ENCODE peak calls at places on chromosomes 4 and X, in four cellular contexts. One of them, this sample, is unnamed.

GRCh38 chr4:112381996-112382692 is 85.0 kb downstream of the ALPK1 start:
- DNase-seq in A549: no peak
- DNase-seq in CD4-positive, CD25-positive, alpha-beta regulatory T cell: no peak
- DNase-seq in esophagus squamous epithelium: no peak
- DNase-seq in this sample: no peak

GRCh38 chrX:43958529-43958928 is 14.7 kb downstream of the NDP start:
- DNase-seq in A549: peak; percentile 85
- DNase-seq in CD4-positive, CD25-positive, alpha-beta regulatory T cell: peak; percentile 68
- DNase-seq in esophagus squamous epithelium: no peak
- DNase-seq in this sample: no peak

GRCh38 chr4:187276786-187277408 is 553.2 kb upstream of the FAT1 start:
- DNase-seq in A549: no peak
- DNase-seq in CD4-positive, CD25-positive, alpha-beta regulatory T cell: no peak
- DNase-seq in esophagus squamous epithelium: no peak
- DNase-seq in this sample: no peak

GRCh38 chrX:47145408-47146120 is 543 bp downstream of the RBM10 start:
- DNase-seq in A549: no peak
- DNase-seq in CD4-positive, CD25-positive, alpha-beta regulatory T cell: no peak
- DNase-seq in esophagus squamous epithelium: no peak
- DNase-seq in this sample: no peak

GRCh38 chr4:118313098-118313497 is 39.7 kb downstream of the PRSS12 start:
- DNase-seq in A549: no peak
- DNase-seq in CD4-positive, CD25-positive, alpha-beta regulatory T cell: no peak
- DNase-seq in esophagus squamous epithelium: no peak
- DNase-seq in this sample: no peak

GRCh38 chr4:124997907-124998306 is 285.4 kb upstream of the ANKRD50 start:
- DNase-seq in A549: no peak
- DNase-seq in CD4-positive, CD25-positive, alpha-beta regulatory T cell: no peak
- DNase-seq in esophagus squamous epithelium: no peak
- DNase-seq in this sample: no peak

GRCh38 chr4:11605597-11605996 is 176.9 kb upstream of the HS3ST1 start:
- DNase-seq in A549: no peak
- DNase-seq in CD4-positive, CD25-positive, alpha-beta regulatory T cell: peak; percentile 0
- DNase-seq in esophagus squamous epithelium: no peak
- DNase-seq in this sample: no peak

GRCh38 chrX:413322-414201 is 26.9 kb upstream of the PPP2R3B start:
- DNase-seq in A549: no peak
- DNase-seq in CD4-positive, CD25-positive, alpha-beta regulatory T cell: no peak
- DNase-seq in esophagus squamous epithelium: no peak
- DNase-seq in this sample: no peak

GRCh38 chr4:135838889-135839288 is 1637.3 kb upstream of the PABPC4L start:
- DNase-seq in A549: peak; percentile 77
- DNase-seq in CD4-positive, CD25-positive, alpha-beta regulatory T cell: no peak
- DNase-seq in esophagus squamous epithelium: no peak
- DNase-seq in this sample: no peak

GRCh38 chr4:176425035-176425434 is 105.3 kb downstream of the SPCS3 start:
- DNase-seq in A549: no peak
- DNase-seq in CD4-positive, CD25-positive, alpha-beta regulatory T cell: no peak
- DNase-seq in esophagus squamous epithelium: no peak
- DNase-seq in this sample: no peak

GRCh38 chrX:146006637-146007036 is 189.0 kb downstream of the SLITRK2 start:
- DNase-seq in A549: no peak
- DNase-seq in CD4-positive, CD25-positive, alpha-beta regulatory T cell: no peak
- DNase-seq in esophagus squamous epithelium: no peak
- DNase-seq in this sample: no peak

GRCh38 chr4:112287258-112287873 is 1.7 kb upstream of the TIFA start:
- DNase-seq in A549: no peak
- DNase-seq in CD4-positive, CD25-positive, alpha-beta regulatory T cell: peak; percentile 75
- DNase-seq in esophagus squamous epithelium: no peak
- DNase-seq in this sample: no peak

GRCh38 chr4:139734201-139734874 is 68.7 kb downstream of the MGST2 start:
- DNase-seq in A549: no peak
- DNase-seq in CD4-positive, CD25-positive, alpha-beta regulatory T cell: no peak
- DNase-seq in esophagus squamous epithelium: no peak
- DNase-seq in this sample: no peak

GRCh38 chr4:139736661-139737060 is 71.0 kb downstream of the MGST2 start:
- DNase-seq in A549: no peak
- DNase-seq in CD4-positive, CD25-positive, alpha-beta regulatory T cell: no peak
- DNase-seq in esophagus squamous epithelium: no peak
- DNase-seq in this sample: no peak

GRCh38 chr4:139736257-139736626 is 70.6 kb downstream of the MGST2 start:
- DNase-seq in A549: no peak
- DNase-seq in CD4-positive, CD25-positive, alpha-beta regulatory T cell: no peak
- DNase-seq in esophagus squamous epithelium: no peak
- DNase-seq in this sample: no peak

GRCh38 chr4:139735381-139736256 is 70.0 kb downstream of the MGST2 start:
- DNase-seq in A549: no peak
- DNase-seq in CD4-positive, CD25-positive, alpha-beta regulatory T cell: no peak
- DNase-seq in esophagus squamous epithelium: no peak
- DNase-seq in this sample: no peak

DNA sequence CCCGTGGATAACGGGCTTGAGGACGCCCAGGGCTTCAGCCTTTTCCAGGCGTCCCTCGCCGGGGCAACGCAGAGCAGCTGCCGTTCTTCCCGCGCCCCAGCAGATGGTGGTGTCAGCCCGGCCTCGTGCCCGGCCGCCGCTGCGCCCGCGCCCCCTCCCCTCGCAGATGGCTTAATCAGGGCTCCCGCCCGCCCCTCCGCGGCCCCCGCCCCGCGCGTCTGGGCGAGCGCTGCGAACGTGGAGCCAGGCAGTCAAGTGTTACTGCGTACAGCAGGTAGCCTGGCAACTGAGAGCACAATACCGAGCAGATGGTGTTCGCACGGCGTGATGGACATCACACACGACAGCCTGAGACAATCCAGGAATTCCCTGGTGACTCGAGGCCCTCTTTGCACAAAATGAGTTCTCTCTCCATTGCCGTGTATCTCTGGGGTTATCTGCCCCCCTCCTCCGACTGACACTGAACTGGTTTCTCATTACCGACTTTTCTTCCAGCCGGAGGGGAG is 69.3 kb downstream of the MGST2 start:
- DNase-seq in A549: no peak
- DNase-seq in CD4-positive, CD25-positive, alpha-beta regulatory T cell: peak; percentile 36
- DNase-seq in esophagus squamous epithelium: no peak
- DNase-seq in this sample: peak; percentile 8
- H3K27ac ChIP-seq in A549: no peak overlapping the region
- H3K27ac ChIP-seq in CD4-positive, CD25-positive, alpha-beta regulatory T cell: no peak overlapping the region
- H3K27ac ChIP-seq in esophagus squamous epithelium: peak overlapping the region; percentile 53
- H3K27ac ChIP-seq in this sample: no peak overlapping the region

GRCh38 chr4:33592701-33593100 is 2651.6 kb downstream of the ARAP2 start:
- DNase-seq in A549: no peak
- DNase-seq in CD4-positive, CD25-positive, alpha-beta regulatory T cell: no peak
- DNase-seq in esophagus squamous epithelium: no peak
- DNase-seq in this sample: no peak
- H3K9me3 ChIP-seq in A549: no peaks in the 10 kb centered on the region
- H3K9me3 ChIP-seq in CD4-positive, CD25-positive, alpha-beta regulatory T cell: peaks cover 29% of the 10 kb centered on the region
- H3K9me3 ChIP-seq in esophagus squamous epithelium: no peaks in the 10 kb centered on the region
- H3K9me3 ChIP-seq in this sample: no peaks in the 10 kb centered on the region

DNA sequence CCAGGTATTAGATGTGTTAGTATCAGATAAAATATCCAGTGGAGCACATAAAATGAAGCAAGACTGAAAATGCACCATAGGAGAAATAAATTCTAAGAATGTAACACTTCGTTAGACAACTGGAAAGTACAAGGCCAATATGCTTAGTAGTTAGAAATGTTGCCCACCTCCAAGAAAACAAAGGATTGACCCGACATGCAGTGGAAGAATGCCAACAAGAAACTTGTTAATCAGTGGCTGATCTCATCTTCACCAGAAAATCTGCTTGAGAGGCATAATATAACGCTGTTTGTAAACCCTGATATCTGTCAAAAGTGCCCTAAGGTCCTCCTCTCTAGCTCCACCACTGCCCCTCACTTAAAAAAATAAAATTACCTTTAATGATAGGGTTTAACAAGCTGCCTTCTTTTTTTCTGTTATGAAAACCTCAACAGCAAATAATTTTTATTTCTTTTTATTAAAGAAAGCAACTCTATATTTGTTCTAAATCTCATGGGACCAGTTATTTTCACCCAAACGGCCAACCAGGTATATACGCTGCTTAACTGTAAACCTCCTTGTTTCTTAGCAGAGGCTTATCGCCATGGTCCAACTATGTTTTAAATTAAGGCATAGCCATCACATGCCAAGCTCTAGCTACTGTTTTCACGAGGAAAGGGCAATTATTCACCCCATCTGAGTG is 1.8 kb downstream of the RASGEF1B start:
- DNase-seq in A549: no peak
- DNase-seq in CD4-positive, CD25-positive, alpha-beta regulatory T cell: no peak
- DNase-seq in esophagus squamous epithelium: no peak
- DNase-seq in this sample: no peak
- H3K27ac ChIP-seq in A549: no peak overlapping the region
- H3K27ac ChIP-seq in CD4-positive, CD25-positive, alpha-beta regulatory T cell: no peak overlapping the region
- H3K27ac ChIP-seq in esophagus squamous epithelium: peak overlapping the region; percentile 96
- H3K27ac ChIP-seq in this sample: peak overlapping the region; percentile 96

GRCh38 chr4:99013884-99014523 is 18.5 kb downstream of the METAP1 start:
- DNase-seq in A549: no peak
- DNase-seq in CD4-positive, CD25-positive, alpha-beta regulatory T cell: no peak
- DNase-seq in esophagus squamous epithelium: no peak
- DNase-seq in this sample: no peak
- H3K9me3 ChIP-seq in A549: peaks cover 9% of the 10 kb centered on the region
- H3K9me3 ChIP-seq in CD4-positive, CD25-positive, alpha-beta regulatory T cell: peaks cover 4% of the 10 kb centered on the region
- H3K9me3 ChIP-seq in esophagus squamous epithelium: no peaks in the 10 kb centered on the region
- H3K9me3 ChIP-seq in this sample: no peaks in the 10 kb centered on the region

This sample was measured in CD8-positive, alpha-beta T cell.